ENCODE peak calls at places on chromosomes 4 and X, in six cellular contexts. One of them, this sample, is unnamed.

GRCh38 chr4:98546910-98547544 is 111.4 kb downstream of the TSPAN5 start:
- DNase-seq in upper lobe of left lung: peak
- DNase-seq in caudate nucleus: no peak
- DNase-seq in trophoblast cell: no peak
- DNase-seq in head of caudate nucleus: peak
- DNase-seq in GM23248: peak
- DNase-seq in this sample: peak

GRCh38 chrX:72105436-72105835 is 26.3 kb downstream of the RTL5 start:
- DNase-seq in upper lobe of left lung: no peak
- DNase-seq in caudate nucleus: no peak
- DNase-seq in trophoblast cell: no peak
- DNase-seq in head of caudate nucleus: no peak
- DNase-seq in GM23248: no peak
- DNase-seq in this sample: no peak

GRCh38 chr4:92629302-92629701 is 325.5 kb downstream of the GRID2 start:
- DNase-seq in upper lobe of left lung: no peak
- DNase-seq in caudate nucleus: no peak
- DNase-seq in trophoblast cell: no peak
- DNase-seq in head of caudate nucleus: no peak
- DNase-seq in GM23248: no peak
- DNase-seq in this sample: no peak

GRCh38 chrX:123424546-123424945 is 240.5 kb downstream of the GRIA3 start:
- DNase-seq in upper lobe of left lung: no peak
- DNase-seq in caudate nucleus: no peak
- DNase-seq in trophoblast cell: no peak
- DNase-seq in head of caudate nucleus: no peak
- DNase-seq in GM23248: peak
- DNase-seq in this sample: peak

GRCh38 chr4:138540056-138540800 is 298.1 kb upstream of the SLC7A11 start:
- DNase-seq in upper lobe of left lung: no peak
- DNase-seq in caudate nucleus: no peak
- DNase-seq in trophoblast cell: no peak
- DNase-seq in head of caudate nucleus: no peak
- DNase-seq in GM23248: peak
- DNase-seq in this sample: peak

GRCh38 chr4:128287159-128287870 is at the start of gene PGRMC2:
- DNase-seq in upper lobe of left lung: no peak
- DNase-seq in caudate nucleus: no peak
- DNase-seq in trophoblast cell: no peak
- DNase-seq in head of caudate nucleus: peak
- DNase-seq in GM23248: peak
- DNase-seq in this sample: peak

GRCh38 chr4:40280586-40280985 is 54.5 kb upstream of the CHRNA9 start:
- DNase-seq in upper lobe of left lung: no peak
- DNase-seq in caudate nucleus: no peak
- DNase-seq in trophoblast cell: no peak
- DNase-seq in head of caudate nucleus: no peak
- DNase-seq in GM23248: no peak
- DNase-seq in this sample: no peak

GRCh38 chr4:16136771-16137170 is 52.9 kb upstream of the PROM1 start:
- DNase-seq in upper lobe of left lung: peak
- DNase-seq in caudate nucleus: no peak
- DNase-seq in trophoblast cell: no peak
- DNase-seq in head of caudate nucleus: no peak
- DNase-seq in GM23248: no peak
- DNase-seq in this sample: no peak

GRCh38 chr4:165783626-165784025 is 89.4 kb upstream of the TLL1 start:
- DNase-seq in upper lobe of left lung: no peak
- DNase-seq in caudate nucleus: no peak
- DNase-seq in trophoblast cell: no peak
- DNase-seq in head of caudate nucleus: no peak
- DNase-seq in GM23248: no peak
- DNase-seq in this sample: no peak

This sample was measured in ELR.